ENCODE peak calls at places on chromosomes 11 and 22, in eight cellular contexts. N is T-helper 1 cell; X is anterior cingulate cortex; E is activated T-cell treated with anti-CD3 and anti-CD28 coated beads, Interleukin-2, amount 50 U/mL, for 72 hours; S is NCI-H1105 treated with DMSO at 0.1 percent for 48 hours; V is DMS53; P is GM23338; Y is GM12865. G is an unnamed sample.
A peak's percentile ranks its signal among the peaks of the same experiment; 100 is the strongest.

GRCh38 chr11:108639146-108639545 is 25.7 kb upstream of the DDX10 start:
- DNase-seq in N (no peak), X (no peak), E (no peak), S (no peak), V (no peak), P (no peak), Y (no peak), G (no peak)

GRCh38 chr11:91660036-91660435 is 564.6 kb upstream of the FAT3 start:
- DNase-seq in N (no peak), X (no peak), E (no peak), S (no peak), V (no peak), P (no peak), Y (no peak), G (no peak)

GRCh38 chr11:117318738-117319137 is 2.7 kb upstream of the BACE1 start:
- DNase-seq in N (no peak), X (no peak), E (no peak), S (no peak), V (no peak), P (no peak), Y (no peak), G (no peak)

GRCh38 chr11:96116341-96116740 is 192.4 kb upstream of the MTMR2 start:
- DNase-seq in N (no peak), X (no peak), E (no peak), S (no peak), V (no peak), P (no peak), Y (no peak), G (no peak)

GRCh38 chr11:134361241-134361640 is 29.5 kb downstream of the GLB1L2 start:
- DNase-seq in N (no peak), X (no peak), E (no peak), S (no peak), V (peak; percentile 28), P (no peak), Y (no peak), G (no peak)

GRCh38 chr11:97743205-97743742 is 1277.5 kb upstream of the CNTN5 start:
- DNase-seq in N (no peak), X (no peak), E (no peak), S (peak; percentile 49), V (peak; percentile 71), P (no peak), Y (no peak), G (no peak)

GRCh38 chr11:130762342-130763037 is 153.8 kb downstream of the SNX19 start:
- DNase-seq in N (no peak), X (no peak), E (no peak), S (no peak), V (peak; percentile 42), P (no peak), Y (no peak), G (no peak)

GRCh38 chr11:106961518-106961917 is 56.8 kb downstream of the GUCY1A2 start:
- DNase-seq in N (no peak), X (no peak), E (no peak), S (no peak), V (no peak), P (no peak), Y (no peak), G (no peak)

GRCh38 chr22:49448546-49448945 is 379.1 kb downstream of the BRD1 start:
- DNase-seq in N (no peak), X (peak; percentile 85), E (no peak), S (no peak), V (no peak), P (no peak), Y (no peak), G (no peak)

GRCh38 chr11:123060265-123061000 is 1.5 kb downstream of the HSPA8 start:
- DNase-seq in N (no peak), X (no peak), E (no peak), S (no peak), V (peak; percentile 38), P (no peak), Y (no peak), G (peak; percentile 59)

GRCh38 chr22:44256860-44257560 is 55.7 kb downstream of the SHISAL1 start:
- DNase-seq in N (no peak), X (no peak), E (no peak), S (no peak), V (no peak), P (no peak), Y (no peak), G (no peak)

GRCh38 chr11:45828996-45829395 is 18.3 kb upstream of the CRY2 start:
- DNase-seq in N (no peak), X (no peak), E (no peak), S (no peak), V (no peak), P (no peak), Y (no peak), G (no peak)

GRCh38 chr11:130020323-130020722 is 17.7 kb upstream of the PRDM10 start:
- DNase-seq in N (no peak), X (no peak), E (no peak), S (no peak), V (no peak), P (peak; percentile 75), Y (no peak), G (no peak)

GRCh38 chr22:19353363-19354131 is 62.0 kb upstream of the CLTCL1 start:
- DNase-seq in N (no peak), X (no peak), E (no peak), S (no peak), V (no peak), P (no peak), Y (no peak), G (no peak)

GRCh38 chr11:103609117-103610066 is 427.0 kb upstream of the DDI1 start:
- DNase-seq in N (no peak), X (no peak), E (no peak), S (no peak), V (peak; percentile 59), P (peak; percentile 66), Y (no peak), G (no peak)

GRCh38 chr22:19933328-19934241 is 8.0 kb upstream of the COMT start:
- DNase-seq in N (no peak), X (no peak), E (no peak), S (peak; percentile 66), V (peak; percentile 57), P (no peak), Y (no peak), G (no peak)

GRCh38 chr11:66969584-66970205 is 5.4 kb upstream of the C11orf86 start:
- DNase-seq in N (no peak), X (no peak), E (no peak), S (no peak), V (no peak), P (no peak), Y (no peak), G (no peak)

GRCh38 chr22:38021201-38021600 is 36.0 kb upstream of the PICK1 start:
- DNase-seq in N (no peak), X (no peak), E (no peak), S (no peak), V (no peak), P (no peak), Y (no peak), G (no peak)

GRCh38 chr11:121113611-121114010 is 12.6 kb downstream of the TECTA start:
- DNase-seq in N (no peak), X (no peak), E (no peak), S (no peak), V (no peak), P (no peak), Y (no peak), G (no peak)

GRCh38 chr11:119584193-119585037 is 144.6 kb downstream of the NECTIN1 start:
- DNase-seq in N (no peak), X (peak; percentile 47), E (peak; percentile 10), S (peak; percentile 78), V (peak; percentile 71), P (peak; percentile 95), Y (peak; percentile 9), G (peak; percentile 67)

G was measured in adrenal gland.